ENCODE peak calls at places on chromosomes 2 and 18, in four cellular contexts. Q, X, U and H are unnamed samples.

GRCh38 chr18:33928226-33928625 is 296.5 kb downstream of the NOL4 start:
- DNase-seq in Q (no peak), X (no peak), U (no peak), H (no peak)

GRCh38 chr2:77434880-77435279 is 87.3 kb downstream of the LRRTM4 start:
- DNase-seq in Q (no peak), X (no peak), U (no peak), H (no peak)

GRCh38 chr2:19474128-19474527 is 115.7 kb upstream of the OSR1 start:
- DNase-seq in Q (no peak), X (no peak), U (peak; percentile 25), H (peak; percentile 62)

GRCh38 chr2:47015206-47015605 is 99.6 kb upstream of the MCFD2 start:
- DNase-seq in Q (no peak), X (no peak), U (no peak), H (no peak)

GRCh38 chr2:210873631-210874030 is 317.2 kb downstream of the CPS1 start:
- DNase-seq in Q (no peak), X (no peak), U (no peak), H (no peak)

GRCh38 chr2:86335865-86336321 is 1.5 kb downstream of the REEP1 start:
- DNase-seq in Q (no peak), X (no peak), U (no peak), H (peak; percentile 55)

GRCh38 chr2:37460866-37461229 is 116.4 kb downstream of the QPCT start:
- DNase-seq in Q (no peak), X (no peak), U (no peak), H (no peak)

GRCh38 chr2:96881349-96882195 is 11.7 kb upstream of the SEMA4C start:
- DNase-seq in Q (no peak), X (no peak), U (no peak), H (no peak)

GRCh38 chr2:199309973-199310372 is 147.8 kb downstream of the SATB2 start:
- DNase-seq in Q (no peak), X (no peak), U (no peak), H (no peak)

GRCh38 chr2:191322838-191323506 is 77.8 kb downstream of the MYO1B start:
- DNase-seq in Q (no peak), X (no peak), U (no peak), H (no peak)

GRCh38 chr2:167844714-167845530 is 402.5 kb downstream of the STK39 start:
- DNase-seq in Q (no peak), X (no peak), U (peak; percentile 71), H (no peak)

GRCh38 chr2:11738589-11739436 is 7.6 kb upstream of the LPIN1 start:
- DNase-seq in Q (no peak), X (no peak), U (peak; percentile 63), H (peak; percentile 72)